ENCODE peak calls at places on chromosomes 12 and 14, in six cellular contexts. I, B, S, M, O and R are unnamed samples.

GRCh38 chr12:101414533-101415119 is 7.1 kb upstream of the ARL1 start:
- DNase-seq in I (peak), M (peak), O (peak), B (peak), S (peak), R (no peak)

GRCh38 chr12:107570721-107571120 is 114.9 kb upstream of the PWP1 start:
- DNase-seq in I (no peak), S (no peak), B (no peak), M (no peak), O (peak), R (no peak)

GRCh38 chr12:3747543-3747942 is 5.4 kb downstream of the CRACR2A start:
- DNase-seq in M (peak), O (no peak), S (peak), B (no peak), I (no peak), R (no peak)

GRCh38 chr12:85029456-85029855 is 6.6 kb downstream of the TSPAN19 start:
- DNase-seq in O (peak), M (no peak), I (no peak), B (peak), S (no peak), R (no peak)

GRCh38 chr14:100031506-100032281 is 33.5 kb upstream of the EVL start:
- DNase-seq in B (no peak), O (peak), I (no peak), M (no peak), S (no peak), R (peak)

GRCh38 chr14:62445570-62445969 is 599.7 kb downstream of the KCNH5 start:
- DNase-seq in B (no peak), I (no peak), S (no peak), O (no peak), M (no peak), R (no peak)

GRCh38 chr12:95762123-95762785 is 28.3 kb downstream of the NTN4 start:
- DNase-seq in S (peak), I (no peak), O (no peak), M (no peak), B (no peak), R (no peak)

GRCh38 chr12:112557954-112558630 is 139.3 kb downstream of the PTPN11 start:
- DNase-seq in B (no peak), M (no peak), I (no peak), S (no peak), O (no peak), R (no peak)

GRCh38 chr14:60195179-60195810 is 30.1 kb upstream of the DHRS7 start:
- DNase-seq in O (no peak), B (peak), M (no peak), I (no peak), S (no peak), R (no peak)

GRCh38 chr14:69045857-69046351 is 66.8 kb upstream of the ACTN1 start:
- DNase-seq in B (no peak), S (no peak), O (peak), M (peak), I (no peak), R (no peak)

DNA sequence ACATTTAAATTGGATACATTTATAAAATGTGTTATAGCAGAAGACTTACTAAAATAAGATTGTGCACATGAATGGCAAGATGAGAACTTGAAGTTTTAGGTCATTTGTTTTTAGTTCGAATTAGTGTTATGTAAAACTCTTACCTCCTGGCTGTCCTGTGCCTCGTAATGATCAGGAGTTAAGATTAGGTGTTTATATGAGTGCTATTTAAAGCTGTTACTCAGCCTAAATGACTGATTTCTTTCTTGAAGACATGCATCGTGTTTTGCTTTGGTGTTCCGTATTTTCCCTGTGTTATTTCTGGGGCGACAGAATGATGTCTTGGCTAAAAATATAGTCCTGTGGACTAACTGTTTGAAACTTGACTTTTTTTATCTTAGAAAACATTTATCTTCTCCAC is 22.0 kb downstream of the SCYL2 start:
- DNase-seq in S (no peak), M (no peak), O (no peak), I (no peak), B (no peak), R (no peak)
- H3K4me3 ChIP-seq in S (no peak), M (no peak), O (no peak), I (no peak), B (no peak), R (no peak)

GRCh38 chr14:102776761-102777710 is at the start of gene TRAF3:
- DNase-seq in B (peak), I (peak), S (peak), O (peak), M (peak), R (no peak)

GRCh38 chr14:102777711-102778615 is 714 bp downstream of the TRAF3 start:
- DNase-seq in S (peak), B (peak), M (peak), O (peak), I (peak), R (no peak)

GRCh38 chr14:102778616-102779351 is 1.5 kb downstream of the TRAF3 start:
- DNase-seq in M (peak), S (no peak), O (no peak), B (no peak), I (no peak), R (no peak)

GRCh38 chr14:102774391-102775153 is 2.7 kb upstream of the TRAF3 start:
- DNase-seq in O (peak), I (peak), B (peak), S (peak), M (peak), R (peak)

DNA sequence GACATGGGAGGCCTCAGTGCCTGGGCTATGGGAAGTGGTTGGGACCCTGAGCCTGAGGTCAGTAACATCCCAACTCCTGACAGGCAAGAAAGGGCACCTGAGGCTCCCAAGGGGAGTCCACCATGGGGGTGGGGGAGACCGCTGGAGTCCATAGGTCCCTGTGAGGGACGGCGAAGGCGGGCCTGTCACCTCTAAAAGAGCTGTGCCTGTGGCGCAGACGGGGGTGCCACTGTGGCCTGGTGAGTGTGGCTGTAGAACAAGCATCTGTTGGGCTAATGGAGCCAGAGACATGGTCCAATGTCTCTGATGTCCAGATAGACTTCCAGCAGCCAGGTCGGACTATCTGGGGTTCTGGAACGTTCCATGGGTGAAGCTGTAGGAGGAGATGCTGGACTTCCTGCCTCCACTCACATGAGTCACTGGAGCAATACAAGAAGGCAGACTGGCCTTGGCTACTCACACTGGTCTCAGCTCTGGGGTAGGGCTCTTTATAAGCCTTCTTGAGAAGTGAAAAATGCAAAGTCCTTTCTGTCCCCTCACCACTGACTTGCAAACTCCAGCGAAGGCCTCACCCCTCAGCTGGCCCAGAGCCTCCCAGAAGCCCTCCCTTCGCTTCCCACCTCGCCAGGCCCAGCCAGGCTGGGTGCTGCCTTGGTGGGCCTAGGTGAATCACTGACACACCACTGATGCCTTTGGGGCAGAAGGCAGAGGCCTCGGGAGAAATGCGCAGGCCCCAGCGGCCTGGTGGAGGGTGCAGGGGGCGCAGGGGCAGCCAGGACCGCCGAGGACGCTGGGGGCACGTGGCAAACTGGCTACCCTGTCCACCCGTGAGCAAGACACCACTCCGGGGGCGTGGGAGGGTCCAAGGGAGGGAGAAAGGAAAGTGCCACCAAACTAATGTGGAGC is 1.1 kb upstream of the TRAF3 start:
- DNase-seq in S (peak), I (no peak), B (no peak), O (peak), M (peak), R (no peak)
- H3K4me3 ChIP-seq in S (no peak), I (peak), B (no peak), O (no peak), M (no peak), R (no peak)

DNA sequence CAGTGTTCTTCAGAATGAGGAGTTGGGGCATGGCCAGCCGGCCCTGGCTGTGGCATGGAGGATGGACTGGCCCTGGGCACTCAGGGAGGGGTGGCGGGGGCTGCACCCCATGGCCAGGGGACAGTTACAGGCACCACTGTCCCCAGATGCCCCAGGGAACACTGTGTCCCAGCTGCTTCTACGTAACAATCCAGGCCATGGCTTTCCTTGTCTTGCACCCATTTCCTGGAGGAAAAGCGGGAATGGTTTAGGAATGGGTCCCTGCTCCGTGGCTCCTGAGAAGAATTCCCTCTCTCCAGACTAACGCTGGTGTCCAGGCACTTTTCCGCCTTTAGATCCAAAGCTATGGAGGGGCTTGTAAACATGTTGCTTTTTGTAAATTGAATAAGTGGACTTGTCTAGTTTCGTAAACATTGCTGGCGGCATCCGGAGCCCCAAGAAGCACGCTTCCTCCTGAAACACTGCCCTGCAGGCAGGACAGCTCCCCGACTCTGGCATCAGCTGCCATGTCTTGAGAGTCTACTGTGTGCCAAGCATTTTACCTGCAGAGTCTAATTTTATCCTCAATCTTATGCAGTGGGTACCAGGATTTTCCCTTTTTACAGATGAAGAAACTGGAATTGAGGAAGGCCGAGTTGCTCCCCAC is 238.3 kb downstream of the SLC41A2 start:
- DNase-seq in O (no peak), B (no peak), M (no peak), I (no peak), S (no peak), R (no peak)
- H3K4me3 ChIP-seq in O (no peak), B (no peak), M (no peak), I (peak), S (no peak), R (no peak)

DNA sequence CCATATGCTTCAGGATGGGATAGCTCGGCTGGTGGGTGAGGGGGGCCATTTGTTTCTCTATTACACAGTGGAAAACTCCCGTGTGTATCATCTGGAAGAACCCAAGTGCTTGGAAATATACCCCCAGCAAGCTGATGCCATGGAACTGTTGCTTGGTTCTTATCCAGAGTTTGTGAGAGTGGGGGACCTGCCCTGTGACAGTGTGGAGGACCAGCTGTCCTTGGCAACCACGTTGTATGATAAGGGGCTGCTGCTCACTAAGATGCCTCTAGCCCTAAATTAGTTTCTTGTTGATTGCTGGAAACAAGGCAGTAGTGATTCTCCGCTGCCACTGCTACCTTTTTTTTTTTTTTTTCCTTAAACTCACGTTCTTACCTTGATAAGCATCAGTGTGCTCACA is 1.9 kb downstream of the RIOX1 start:
- DNase-seq in B (no peak), S (no peak), I (no peak), O (no peak), M (no peak), R (no peak)
- H3K4me3 ChIP-seq in B (peak), S (no peak), I (peak), O (peak), M (peak), R (peak)